ENCODE peak calls at places on chromosome 7, in five cellular contexts. One of them, this sample, is unnamed.

GRCh38 chr7:30252885-30253795 is 31.3 kb upstream of the ZNRF2 start:
- DNase-seq in fibroblast of villous mesenchyme: no peak
- DNase-seq in AML-193: no peak
- DNase-seq in HuH-7.5: no peak
- DNase-seq in neural crest cell: no peak
- DNase-seq in this sample: no peak

GRCh38 chr7:106626376-106627293 is 34.3 kb downstream of the CCDC71L start:
- DNase-seq in fibroblast of villous mesenchyme: no peak
- DNase-seq in HuH-7.5: no peak
- DNase-seq in neural crest cell: no peak
- DNase-seq in AML-193: no peak
- DNase-seq in this sample: no peak

GRCh38 chr7:19107392-19108147 is 9.9 kb downstream of the TWIST1 start:
- DNase-seq in neural crest cell: no peak
- DNase-seq in AML-193: no peak
- DNase-seq in HuH-7.5: no peak
- DNase-seq in fibroblast of villous mesenchyme: peak; percentile 80
- DNase-seq in this sample: no peak

GRCh38 chr7:90413185-90413528 is 9.9 kb downstream of the CLDN12 start:
- DNase-seq in AML-193: no peak
- DNase-seq in fibroblast of villous mesenchyme: no peak
- DNase-seq in neural crest cell: no peak
- DNase-seq in HuH-7.5: no peak
- DNase-seq in this sample: no peak

GRCh38 chr7:90752051-90752450 is 155.9 kb downstream of the CDK14 start:
- DNase-seq in AML-193: no peak
- DNase-seq in HuH-7.5: no peak
- DNase-seq in fibroblast of villous mesenchyme: no peak
- DNase-seq in neural crest cell: no peak
- DNase-seq in this sample: no peak

GRCh38 chr7:151178236-151178635 is 8.8 kb downstream of the ASB10 start:
- DNase-seq in HuH-7.5: no peak
- DNase-seq in AML-193: no peak
- DNase-seq in fibroblast of villous mesenchyme: no peak
- DNase-seq in neural crest cell: no peak
- DNase-seq in this sample: no peak

GRCh38 chr7:28988818-28989595 is 30.9 kb upstream of the TRIL start:
- DNase-seq in HuH-7.5: no peak
- DNase-seq in neural crest cell: no peak
- DNase-seq in fibroblast of villous mesenchyme: peak; percentile 79
- DNase-seq in AML-193: no peak
- DNase-seq in this sample: peak; percentile 75

GRCh38 chr7:33339074-33339805 is 209.9 kb downstream of the BBS9 start:
- DNase-seq in fibroblast of villous mesenchyme: no peak
- DNase-seq in HuH-7.5: no peak
- DNase-seq in AML-193: no peak
- DNase-seq in neural crest cell: no peak
- DNase-seq in this sample: no peak

GRCh38 chr7:42854521-42855118 is 57.2 kb downstream of the C7orf25 start:
- DNase-seq in HuH-7.5: no peak
- DNase-seq in neural crest cell: no peak
- DNase-seq in AML-193: no peak
- DNase-seq in fibroblast of villous mesenchyme: no peak
- DNase-seq in this sample: no peak

GRCh38 chr7:81857385-81857784 is 87.5 kb upstream of the HGF start:
- DNase-seq in HuH-7.5: no peak
- DNase-seq in AML-193: no peak
- DNase-seq in fibroblast of villous mesenchyme: no peak
- DNase-seq in neural crest cell: no peak
- DNase-seq in this sample: no peak

GRCh38 chr7:93889261-93889660 is 1.3 kb downstream of the TFPI2 start:
- DNase-seq in neural crest cell: no peak
- DNase-seq in AML-193: no peak
- DNase-seq in HuH-7.5: no peak
- DNase-seq in fibroblast of villous mesenchyme: peak; percentile 52
- DNase-seq in this sample: no peak

GRCh38 chr7:100568936-100569844 is 4.5 kb downstream of the SAP25 start:
- DNase-seq in fibroblast of villous mesenchyme: peak; percentile 54
- DNase-seq in neural crest cell: peak; percentile 55
- DNase-seq in AML-193: peak; percentile 41
- DNase-seq in HuH-7.5: peak; percentile 79
- DNase-seq in this sample: no peak

GRCh38 chr7:157664866-157665633 is 328.2 kb downstream of the DNAJB6 start:
- DNase-seq in HuH-7.5: no peak
- DNase-seq in AML-193: no peak
- DNase-seq in fibroblast of villous mesenchyme: no peak
- DNase-seq in neural crest cell: no peak
- DNase-seq in this sample: no peak

GRCh38 chr7:149284343-149284742 is 22.3 kb downstream of the ZNF783 start:
- DNase-seq in AML-193: no peak
- DNase-seq in fibroblast of villous mesenchyme: no peak
- DNase-seq in HuH-7.5: no peak
- DNase-seq in neural crest cell: no peak
- DNase-seq in this sample: no peak

GRCh38 chr7:51046482-51046881 is 263.8 kb upstream of the GRB10 start:
- DNase-seq in AML-193: no peak
- DNase-seq in fibroblast of villous mesenchyme: no peak
- DNase-seq in HuH-7.5: no peak
- DNase-seq in neural crest cell: no peak
- DNase-seq in this sample: no peak

GRCh38 chr7:142412551-142413193 is 154.8 kb upstream of the PRSS58 start:
- DNase-seq in HuH-7.5: peak; percentile 11
- DNase-seq in AML-193: peak; percentile 70
- DNase-seq in neural crest cell: peak; percentile 25
- DNase-seq in fibroblast of villous mesenchyme: peak; percentile 56
- DNase-seq in this sample: peak; percentile 32

GRCh38 chr7:46886669-46887374 is 695.1 kb downstream of the TNS3 start:
- DNase-seq in HuH-7.5: no peak
- DNase-seq in neural crest cell: no peak
- DNase-seq in AML-193: no peak
- DNase-seq in fibroblast of villous mesenchyme: no peak
- DNase-seq in this sample: no peak

GRCh38 chr7:150956395-150957118 is 21.6 kb downstream of the KCNH2 start:
- DNase-seq in neural crest cell: no peak
- DNase-seq in HuH-7.5: no peak
- DNase-seq in fibroblast of villous mesenchyme: no peak
- DNase-seq in AML-193: no peak
- DNase-seq in this sample: no peak

GRCh38 chr7:110130669-110131068 is 960.3 kb upstream of the LRRN3 start:
- DNase-seq in fibroblast of villous mesenchyme: no peak
- DNase-seq in AML-193: no peak
- DNase-seq in neural crest cell: no peak
- DNase-seq in HuH-7.5: no peak
- DNase-seq in this sample: no peak

GRCh38 chr7:1361016-1361755 is 98.1 kb downstream of the MICALL2 start:
- DNase-seq in AML-193: no peak
- DNase-seq in neural crest cell: no peak
- DNase-seq in HuH-7.5: no peak
- DNase-seq in fibroblast of villous mesenchyme: no peak
- DNase-seq in this sample: no peak

GRCh38 chr7:133904766-133905165 is 222.4 kb upstream of the LRGUK start:
- DNase-seq in fibroblast of villous mesenchyme: no peak
- DNase-seq in AML-193: no peak
- DNase-seq in HuH-7.5: no peak
- DNase-seq in neural crest cell: no peak
- DNase-seq in this sample: no peak

GRCh38 chr7:129612112-129613015 is 844 bp downstream of the NRF1 start:
- DNase-seq in AML-193: peak; percentile 37
- DNase-seq in HuH-7.5: no peak
- DNase-seq in fibroblast of villous mesenchyme: peak; percentile 59
- DNase-seq in neural crest cell: peak; percentile 19
- DNase-seq in this sample: no peak

GRCh38 chr7:155213385-155213784 is 84.3 kb upstream of the INSIG1 start:
- DNase-seq in neural crest cell: no peak
- DNase-seq in AML-193: no peak
- DNase-seq in HuH-7.5: no peak
- DNase-seq in fibroblast of villous mesenchyme: no peak
- DNase-seq in this sample: no peak

GRCh38 chr7:158517072-158517471 is 70.6 kb downstream of the PTPRN2 start:
- DNase-seq in HuH-7.5: no peak
- DNase-seq in neural crest cell: no peak
- DNase-seq in AML-193: no peak
- DNase-seq in fibroblast of villous mesenchyme: no peak
- DNase-seq in this sample: no peak

GRCh38 chr7:159136846-159137245 is 7.8 kb downstream of the VIPR2 start:
- DNase-seq in neural crest cell: no peak
- DNase-seq in HuH-7.5: no peak
- DNase-seq in AML-193: no peak
- DNase-seq in fibroblast of villous mesenchyme: no peak
- DNase-seq in this sample: no peak

GRCh38 chr7:1340031-1340430 is 107.4 kb downstream of the UNCX start:
- DNase-seq in fibroblast of villous mesenchyme: no peak
- DNase-seq in AML-193: no peak
- DNase-seq in neural crest cell: no peak
- DNase-seq in HuH-7.5: no peak
- DNase-seq in this sample: no peak

GRCh38 chr7:38463277-38464224 is 167.6 kb downstream of the AMPH start:
- DNase-seq in HuH-7.5: no peak
- DNase-seq in fibroblast of villous mesenchyme: peak; percentile 40
- DNase-seq in AML-193: no peak
- DNase-seq in neural crest cell: no peak
- DNase-seq in this sample: peak; percentile 26

GRCh38 chr7:5339949-5340348 is 57.2 kb downstream of the SLC29A4 start:
- DNase-seq in HuH-7.5: no peak
- DNase-seq in fibroblast of villous mesenchyme: no peak
- DNase-seq in neural crest cell: no peak
- DNase-seq in AML-193: no peak
- DNase-seq in this sample: no peak

GRCh38 chr7:5564894-5565293 is 141.3 kb upstream of the TNRC18 start:
- DNase-seq in HuH-7.5: no peak
- DNase-seq in AML-193: no peak
- DNase-seq in fibroblast of villous mesenchyme: peak; percentile 12
- DNase-seq in neural crest cell: no peak
- DNase-seq in this sample: no peak

GRCh38 chr7:114345494-114345893 is 69.1 kb upstream of the FOXP2 start:
- DNase-seq in fibroblast of villous mesenchyme: peak; percentile 2
- DNase-seq in HuH-7.5: no peak
- DNase-seq in AML-193: no peak
- DNase-seq in neural crest cell: no peak
- DNase-seq in this sample: peak; percentile 3